ENCODE peak calls at places on chromosomes 1 and 21, in seven cellular contexts. One of them, this sample, is unnamed.

GRCh38 chr21:37450385-37451044 is 83.9 kb downstream of the DYRK1A start:
- DNase-seq in mesendoderm: no peak
- DNase-seq in IMR-90: peak
- DNase-seq in H1: no peak
- DNase-seq in mesenchymal stem cell: peak
- DNase-seq in neuronal stem cell: no peak
- DNase-seq in trophoblast cell: no peak
- DNase-seq in this sample: no peak

GRCh38 chr1:183276386-183276785 is 90.3 kb downstream of the LAMC2 start:
- DNase-seq in trophoblast cell: peak
- DNase-seq in H1: no peak
- DNase-seq in neuronal stem cell: no peak
- DNase-seq in mesenchymal stem cell: peak
- DNase-seq in IMR-90: no peak
- DNase-seq in mesendoderm: peak
- DNase-seq in this sample: peak

GRCh38 chr1:156122519-156123355 is 8.2 kb downstream of the LMNA start:
- DNase-seq in IMR-90: peak
- DNase-seq in mesenchymal stem cell: peak
- DNase-seq in H1: no peak
- DNase-seq in neuronal stem cell: no peak
- DNase-seq in trophoblast cell: peak
- DNase-seq in mesendoderm: peak
- DNase-seq in this sample: no peak

GRCh38 chr1:7265771-7266371 is 480.6 kb downstream of the CAMTA1 start:
- DNase-seq in IMR-90: peak
- DNase-seq in mesendoderm: no peak
- DNase-seq in H1: no peak
- DNase-seq in neuronal stem cell: no peak
- DNase-seq in mesenchymal stem cell: peak
- DNase-seq in trophoblast cell: no peak
- DNase-seq in this sample: no peak

GRCh38 chr1:182596934-182597333 is 7.3 kb downstream of the RGS16 start:
- DNase-seq in neuronal stem cell: no peak
- DNase-seq in IMR-90: no peak
- DNase-seq in mesendoderm: no peak
- DNase-seq in trophoblast cell: no peak
- DNase-seq in H1: no peak
- DNase-seq in mesenchymal stem cell: no peak
- DNase-seq in this sample: no peak

GRCh38 chr21:38297193-38297592 is 40.4 kb downstream of the KCNJ15 start:
- DNase-seq in neuronal stem cell: no peak
- DNase-seq in IMR-90: peak
- DNase-seq in trophoblast cell: peak
- DNase-seq in mesendoderm: no peak
- DNase-seq in mesenchymal stem cell: peak
- DNase-seq in H1: no peak
- DNase-seq in this sample: no peak

GRCh38 chr1:94792876-94793605 is 27.1 kb upstream of the SLC44A3 start:
- DNase-seq in H1: no peak
- DNase-seq in trophoblast cell: no peak
- DNase-seq in mesenchymal stem cell: peak
- DNase-seq in mesendoderm: no peak
- DNase-seq in IMR-90: peak
- DNase-seq in neuronal stem cell: no peak
- DNase-seq in this sample: no peak

GRCh38 chr1:108646661-108647269 is 14.1 kb downstream of the HENMT1 start:
- DNase-seq in IMR-90: peak
- DNase-seq in neuronal stem cell: no peak
- DNase-seq in H1: no peak
- DNase-seq in mesenchymal stem cell: peak
- DNase-seq in trophoblast cell: peak
- DNase-seq in mesendoderm: peak
- DNase-seq in this sample: no peak

GRCh38 chr1:197027359-197027758 is 39.7 kb downstream of the F13B start:
- DNase-seq in IMR-90: no peak
- DNase-seq in mesendoderm: no peak
- DNase-seq in trophoblast cell: no peak
- DNase-seq in mesenchymal stem cell: peak
- DNase-seq in H1: no peak
- DNase-seq in neuronal stem cell: no peak
- DNase-seq in this sample: no peak

GRCh38 chr1:161187311-161187710 is 10.0 kb upstream of the B4GALT3 start:
- DNase-seq in mesendoderm: no peak
- DNase-seq in H1: no peak
- DNase-seq in IMR-90: no peak
- DNase-seq in mesenchymal stem cell: no peak
- DNase-seq in neuronal stem cell: no peak
- DNase-seq in trophoblast cell: no peak
- DNase-seq in this sample: no peak

GRCh38 chr1:208110296-208110695 is 133.9 kb downstream of the PLXNA2 start:
- DNase-seq in IMR-90: no peak
- DNase-seq in neuronal stem cell: no peak
- DNase-seq in trophoblast cell: no peak
- DNase-seq in mesendoderm: no peak
- DNase-seq in mesenchymal stem cell: no peak
- DNase-seq in H1: no peak
- DNase-seq in this sample: no peak

GRCh38 chr1:54819195-54819536 is 18.0 kb upstream of the TTC22 start:
- DNase-seq in trophoblast cell: no peak
- DNase-seq in H1: no peak
- DNase-seq in IMR-90: no peak
- DNase-seq in mesenchymal stem cell: no peak
- DNase-seq in neuronal stem cell: no peak
- DNase-seq in mesendoderm: no peak
- DNase-seq in this sample: no peak

GRCh38 chr1:179881642-179882252 is 338 bp upstream of the TOR1AIP1 start:
- DNase-seq in mesendoderm: peak
- DNase-seq in mesenchymal stem cell: peak
- DNase-seq in IMR-90: peak
- DNase-seq in trophoblast cell: peak
- DNase-seq in neuronal stem cell: no peak
- DNase-seq in H1: peak
- DNase-seq in this sample: no peak

GRCh38 chr1:26282694-26283019 is 2.8 kb downstream of the SH3BGRL3 start:
- DNase-seq in mesenchymal stem cell: no peak
- DNase-seq in neuronal stem cell: no peak
- DNase-seq in IMR-90: no peak
- DNase-seq in H1: no peak
- DNase-seq in trophoblast cell: no peak
- DNase-seq in mesendoderm: no peak
- DNase-seq in this sample: no peak

GRCh38 chr1:228271701-228272251 is 63.9 kb downstream of the OBSCN start:
- DNase-seq in trophoblast cell: no peak
- DNase-seq in mesendoderm: no peak
- DNase-seq in neuronal stem cell: no peak
- DNase-seq in H1: no peak
- DNase-seq in mesenchymal stem cell: no peak
- DNase-seq in IMR-90: no peak
- DNase-seq in this sample: peak

GRCh38 chr1:174911626-174912025 is 88.1 kb upstream of the CACYBP start:
- DNase-seq in IMR-90: no peak
- DNase-seq in mesenchymal stem cell: no peak
- DNase-seq in neuronal stem cell: no peak
- DNase-seq in mesendoderm: no peak
- DNase-seq in trophoblast cell: no peak
- DNase-seq in H1: no peak
- DNase-seq in this sample: no peak

GRCh38 chr1:226995064-226995965 is 55.2 kb downstream of the COQ8A start:
- DNase-seq in mesenchymal stem cell: no peak
- DNase-seq in trophoblast cell: no peak
- DNase-seq in IMR-90: no peak
- DNase-seq in neuronal stem cell: no peak
- DNase-seq in H1: no peak
- DNase-seq in mesendoderm: no peak
- DNase-seq in this sample: peak

GRCh38 chr1:172745014-172745413 is 86.1 kb downstream of the FASLG start:
- DNase-seq in mesenchymal stem cell: peak
- DNase-seq in mesendoderm: peak
- DNase-seq in neuronal stem cell: peak
- DNase-seq in trophoblast cell: peak
- DNase-seq in H1: no peak
- DNase-seq in IMR-90: peak
- DNase-seq in this sample: no peak

GRCh38 chr1:71270394-71270793 is 189.6 kb upstream of the ZRANB2 start:
- DNase-seq in neuronal stem cell: no peak
- DNase-seq in mesenchymal stem cell: no peak
- DNase-seq in IMR-90: no peak
- DNase-seq in trophoblast cell: no peak
- DNase-seq in H1: no peak
- DNase-seq in mesendoderm: no peak
- DNase-seq in this sample: no peak
- H2BK5ac ChIP-seq in neuronal stem cell: no peak
- H2BK5ac ChIP-seq in mesenchymal stem cell: no peak
- H2BK5ac ChIP-seq in IMR-90: no peak
- H2BK5ac ChIP-seq in trophoblast cell: no peak
- H2BK5ac ChIP-seq in H1: no peak
- H2BK5ac ChIP-seq in mesendoderm: no peak
- H2BK5ac ChIP-seq in this sample: no peak

DNA sequence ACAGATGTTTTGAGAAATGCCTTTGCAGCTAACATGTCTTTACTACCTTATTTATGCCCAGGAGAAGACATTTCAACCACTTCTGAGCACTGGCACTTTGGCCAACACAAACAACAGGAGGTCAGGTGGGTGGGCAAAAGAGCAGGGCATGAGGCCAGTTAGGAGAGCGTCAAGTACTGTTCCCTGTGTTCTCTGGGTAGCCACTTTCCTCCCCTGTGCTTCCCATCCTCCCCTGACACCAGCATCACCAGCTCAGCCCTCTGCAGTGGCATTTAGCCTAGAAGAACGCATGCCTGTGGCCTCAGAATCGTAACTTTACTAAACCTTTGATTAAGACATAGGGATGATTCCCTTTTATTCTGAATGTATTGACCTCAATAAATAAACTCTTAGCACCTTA is 18.3 kb downstream of the BTG2 start:
- DNase-seq in IMR-90: no peak
- DNase-seq in mesendoderm: no peak
- DNase-seq in mesenchymal stem cell: no peak
- DNase-seq in trophoblast cell: no peak
- DNase-seq in H1: no peak
- DNase-seq in neuronal stem cell: no peak
- DNase-seq in this sample: no peak
- H3K18ac ChIP-seq in IMR-90: no peak
- H3K18ac ChIP-seq in mesendoderm: no peak
- H3K18ac ChIP-seq in mesenchymal stem cell: no peak
- H3K18ac ChIP-seq in trophoblast cell: no peak
- H3K18ac ChIP-seq in H1: no peak
- H3K18ac ChIP-seq in neuronal stem cell: peak
- H3K18ac ChIP-seq in this sample: no peak

GRCh38 chr21:45154511-45155508 is 80.4 kb downstream of the ADARB1 start:
- DNase-seq in H1: peak
- DNase-seq in neuronal stem cell: no peak
- DNase-seq in mesendoderm: peak
- DNase-seq in mesenchymal stem cell: peak
- DNase-seq in trophoblast cell: no peak
- DNase-seq in IMR-90: peak
- DNase-seq in this sample: peak

GRCh38 chr21:45151484-45152115 is 77.2 kb downstream of the ADARB1 start:
- DNase-seq in mesendoderm: no peak
- DNase-seq in neuronal stem cell: no peak
- DNase-seq in IMR-90: no peak
- DNase-seq in H1: no peak
- DNase-seq in trophoblast cell: no peak
- DNase-seq in mesenchymal stem cell: no peak
- DNase-seq in this sample: peak

GRCh38 chr21:45152265-45152746 is 77.9 kb downstream of the ADARB1 start:
- DNase-seq in neuronal stem cell: no peak
- DNase-seq in mesenchymal stem cell: peak
- DNase-seq in H1: peak
- DNase-seq in mesendoderm: peak
- DNase-seq in IMR-90: no peak
- DNase-seq in trophoblast cell: peak
- DNase-seq in this sample: peak

GRCh38 chr21:45155910-45156309 is 81.5 kb downstream of the ADARB1 start:
- DNase-seq in neuronal stem cell: no peak
- DNase-seq in IMR-90: no peak
- DNase-seq in H1: no peak
- DNase-seq in mesendoderm: no peak
- DNase-seq in mesenchymal stem cell: no peak
- DNase-seq in trophoblast cell: no peak
- DNase-seq in this sample: peak

DNA sequence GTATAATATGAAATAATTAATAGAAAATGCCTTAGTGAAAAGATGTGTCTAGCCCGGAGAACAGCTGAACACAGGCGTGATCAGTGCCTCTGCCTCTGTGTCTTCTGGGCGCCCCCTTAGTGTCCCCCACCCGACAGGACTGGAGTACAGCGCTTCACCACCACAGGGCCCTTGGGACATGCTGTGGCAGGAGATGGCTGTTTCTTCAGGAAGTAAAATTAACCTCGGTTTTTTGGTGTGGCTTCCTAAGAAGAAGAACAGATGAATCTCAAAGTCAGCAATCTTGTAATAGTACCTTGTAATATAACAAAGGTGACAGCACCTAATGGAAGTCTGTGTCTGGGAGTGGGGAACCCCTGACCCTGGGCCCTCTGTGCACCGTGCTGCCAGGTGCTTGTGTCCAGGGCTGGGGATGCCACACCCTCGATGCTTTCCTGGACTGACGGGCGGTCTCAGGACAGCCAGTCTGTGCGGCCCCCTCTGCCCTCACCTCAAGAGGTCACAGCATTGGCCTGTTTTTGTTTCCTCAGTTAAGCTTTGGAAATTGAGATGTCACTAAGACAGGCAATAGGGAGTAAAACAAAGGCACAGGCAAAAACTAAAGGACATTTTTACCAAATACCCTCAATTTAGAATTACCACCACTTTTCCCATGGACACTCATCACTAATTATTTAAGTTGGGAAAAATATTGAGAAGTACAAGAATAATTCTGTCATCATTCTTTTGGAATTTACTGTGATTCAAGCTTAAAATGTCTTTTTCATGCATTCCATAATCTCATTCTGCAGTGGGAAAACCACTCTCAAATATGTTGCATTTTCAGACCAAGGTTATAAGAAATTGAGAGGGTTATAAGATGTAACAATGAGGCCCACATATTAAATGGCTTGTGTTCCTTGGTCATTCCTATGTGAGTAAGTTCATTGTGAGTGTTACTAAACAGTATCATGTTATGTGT is 79.3 kb downstream of the ADARB1 start:
- DNase-seq in mesenchymal stem cell: no peak
- DNase-seq in trophoblast cell: no peak
- DNase-seq in mesendoderm: no peak
- DNase-seq in H1: no peak
- DNase-seq in IMR-90: peak
- DNase-seq in neuronal stem cell: no peak
- DNase-seq in this sample: no peak
- H2BK5ac ChIP-seq in mesenchymal stem cell: no peak
- H2BK5ac ChIP-seq in trophoblast cell: no peak
- H2BK5ac ChIP-seq in mesendoderm: no peak
- H2BK5ac ChIP-seq in H1: no peak
- H2BK5ac ChIP-seq in IMR-90: peak
- H2BK5ac ChIP-seq in neuronal stem cell: no peak
- H2BK5ac ChIP-seq in this sample: no peak

DNA sequence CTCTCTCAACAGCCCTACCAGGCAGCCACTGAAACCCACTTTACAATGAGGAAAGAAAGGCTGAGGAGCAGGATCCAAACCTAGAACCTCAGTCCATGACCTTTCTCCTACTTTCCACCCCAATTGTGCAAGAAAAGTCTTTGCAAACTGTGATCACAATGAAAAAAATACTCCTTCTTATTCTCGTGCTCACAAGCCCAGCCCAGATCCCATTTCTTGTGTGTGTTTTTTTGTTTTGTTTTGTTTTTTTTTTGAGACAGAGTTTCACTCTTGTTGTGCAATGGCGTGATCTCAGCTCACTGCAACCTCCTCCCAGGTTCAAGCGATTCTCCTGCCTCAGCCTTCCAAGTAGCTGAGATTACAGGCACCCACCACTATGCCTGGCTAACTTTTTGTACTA is 97.7 kb downstream of the CRYAA start:
- DNase-seq in IMR-90: no peak
- DNase-seq in mesendoderm: no peak
- DNase-seq in mesenchymal stem cell: peak
- DNase-seq in trophoblast cell: no peak
- DNase-seq in neuronal stem cell: no peak
- DNase-seq in H1: no peak
- DNase-seq in this sample: no peak
- H3K18ac ChIP-seq in IMR-90: no peak
- H3K18ac ChIP-seq in mesendoderm: no peak
- H3K18ac ChIP-seq in mesenchymal stem cell: no peak
- H3K18ac ChIP-seq in trophoblast cell: no peak
- H3K18ac ChIP-seq in neuronal stem cell: no peak
- H3K18ac ChIP-seq in H1: no peak
- H3K18ac ChIP-seq in this sample: no peak

This sample was measured in H9.